ENCODE peak calls at places on chromosomes 7 and 10, in ten cellular contexts. One of them, this sample, is unnamed.

GRCh38 chr10:110307805-110308204 is 3.1 kb upstream of the SMNDC1 start:
- DNase-seq in choroid plexus epithelial cell: no peak
- DNase-seq in ovary: no peak
- DNase-seq in GM12865: no peak
- DNase-seq in cardiac muscle cell: no peak
- DNase-seq in Peyer's patch: no peak
- DNase-seq in psoas muscle: no peak
- DNase-seq in neural crest cell: no peak
- DNase-seq in OCI-LY7: no peak
- DNase-seq in CD8-positive, alpha-beta T cell: no peak
- DNase-seq in this sample: no peak

GRCh38 chr7:76230214-76230613 is 28.5 kb downstream of the SRRM3 start:
- DNase-seq in cardiac muscle cell: no peak
- DNase-seq in ovary: no peak
- DNase-seq in CD8-positive, alpha-beta T cell: no peak
- DNase-seq in Peyer's patch: no peak
- DNase-seq in neural crest cell: no peak
- DNase-seq in GM12865: no peak
- DNase-seq in choroid plexus epithelial cell: no peak
- DNase-seq in OCI-LY7: no peak
- DNase-seq in psoas muscle: no peak
- DNase-seq in this sample: no peak

GRCh38 chr10:112383325-112383724 is 9.4 kb downstream of the ACSL5 start:
- DNase-seq in GM12865: no peak
- DNase-seq in neural crest cell: no peak
- DNase-seq in psoas muscle: no peak
- DNase-seq in ovary: peak
- DNase-seq in Peyer's patch: peak
- DNase-seq in CD8-positive, alpha-beta T cell: no peak
- DNase-seq in OCI-LY7: no peak
- DNase-seq in cardiac muscle cell: peak
- DNase-seq in choroid plexus epithelial cell: peak
- DNase-seq in this sample: no peak

GRCh38 chr7:68078311-68078710 is 1081.7 kb downstream of the TYW1 start:
- DNase-seq in neural crest cell: no peak
- DNase-seq in ovary: no peak
- DNase-seq in cardiac muscle cell: no peak
- DNase-seq in OCI-LY7: no peak
- DNase-seq in psoas muscle: no peak
- DNase-seq in CD8-positive, alpha-beta T cell: no peak
- DNase-seq in choroid plexus epithelial cell: no peak
- DNase-seq in Peyer's patch: no peak
- DNase-seq in GM12865: no peak
- DNase-seq in this sample: no peak

GRCh38 chr7:3455826-3456444 is 154.9 kb downstream of the SDK1 start:
- DNase-seq in cardiac muscle cell: no peak
- DNase-seq in ovary: no peak
- DNase-seq in psoas muscle: no peak
- DNase-seq in GM12865: no peak
- DNase-seq in CD8-positive, alpha-beta T cell: no peak
- DNase-seq in OCI-LY7: no peak
- DNase-seq in Peyer's patch: no peak
- DNase-seq in neural crest cell: no peak
- DNase-seq in choroid plexus epithelial cell: peak
- DNase-seq in this sample: no peak

GRCh38 chr7:24536670-24537069 is 36.6 kb upstream of the PALS2 start:
- DNase-seq in psoas muscle: no peak
- DNase-seq in neural crest cell: no peak
- DNase-seq in cardiac muscle cell: no peak
- DNase-seq in choroid plexus epithelial cell: no peak
- DNase-seq in GM12865: no peak
- DNase-seq in CD8-positive, alpha-beta T cell: no peak
- DNase-seq in OCI-LY7: no peak
- DNase-seq in Peyer's patch: no peak
- DNase-seq in ovary: no peak
- DNase-seq in this sample: no peak

GRCh38 chr7:28706607-28707006 is 251.5 kb downstream of the TRIL start:
- DNase-seq in neural crest cell: no peak
- DNase-seq in psoas muscle: no peak
- DNase-seq in CD8-positive, alpha-beta T cell: no peak
- DNase-seq in ovary: no peak
- DNase-seq in Peyer's patch: no peak
- DNase-seq in OCI-LY7: no peak
- DNase-seq in choroid plexus epithelial cell: no peak
- DNase-seq in GM12865: no peak
- DNase-seq in cardiac muscle cell: no peak
- DNase-seq in this sample: no peak

GRCh38 chr10:129096340-129096984 is 370.6 kb upstream of the MGMT start:
- DNase-seq in psoas muscle: no peak
- DNase-seq in neural crest cell: no peak
- DNase-seq in OCI-LY7: no peak
- DNase-seq in cardiac muscle cell: no peak
- DNase-seq in Peyer's patch: no peak
- DNase-seq in GM12865: no peak
- DNase-seq in choroid plexus epithelial cell: peak
- DNase-seq in CD8-positive, alpha-beta T cell: no peak
- DNase-seq in ovary: peak
- DNase-seq in this sample: no peak

GRCh38 chr10:61458031-61458430 is 4.8 kb upstream of the TMEM26 start:
- DNase-seq in ovary: no peak
- DNase-seq in neural crest cell: no peak
- DNase-seq in cardiac muscle cell: no peak
- DNase-seq in OCI-LY7: no peak
- DNase-seq in GM12865: no peak
- DNase-seq in choroid plexus epithelial cell: no peak
- DNase-seq in CD8-positive, alpha-beta T cell: no peak
- DNase-seq in Peyer's patch: no peak
- DNase-seq in psoas muscle: no peak
- DNase-seq in this sample: no peak

GRCh38 chr10:79381804-79382221 is 34.5 kb downstream of the PPIF start:
- DNase-seq in psoas muscle: peak
- DNase-seq in Peyer's patch: peak
- DNase-seq in OCI-LY7: no peak
- DNase-seq in GM12865: no peak
- DNase-seq in neural crest cell: no peak
- DNase-seq in choroid plexus epithelial cell: peak
- DNase-seq in cardiac muscle cell: peak
- DNase-seq in ovary: peak
- DNase-seq in CD8-positive, alpha-beta T cell: no peak
- DNase-seq in this sample: no peak

GRCh38 chr7:2019693-2020511 is 212.8 kb downstream of the MAD1L1 start:
- DNase-seq in CD8-positive, alpha-beta T cell: peak
- DNase-seq in GM12865: peak
- DNase-seq in neural crest cell: no peak
- DNase-seq in cardiac muscle cell: no peak
- DNase-seq in OCI-LY7: no peak
- DNase-seq in psoas muscle: peak
- DNase-seq in ovary: no peak
- DNase-seq in Peyer's patch: peak
- DNase-seq in choroid plexus epithelial cell: peak
- DNase-seq in this sample: peak

GRCh38 chr10:28533571-28534304 is 820 bp downstream of the WAC start:
- DNase-seq in ovary: peak
- DNase-seq in OCI-LY7: peak
- DNase-seq in choroid plexus epithelial cell: peak
- DNase-seq in psoas muscle: peak
- DNase-seq in neural crest cell: peak
- DNase-seq in Peyer's patch: peak
- DNase-seq in GM12865: peak
- DNase-seq in CD8-positive, alpha-beta T cell: peak
- DNase-seq in cardiac muscle cell: peak
- DNase-seq in this sample: peak

GRCh38 chr10:28530751-28531150 is 2.2 kb upstream of the WAC start:
- DNase-seq in ovary: no peak
- DNase-seq in CD8-positive, alpha-beta T cell: no peak
- DNase-seq in Peyer's patch: no peak
- DNase-seq in OCI-LY7: no peak
- DNase-seq in neural crest cell: no peak
- DNase-seq in choroid plexus epithelial cell: no peak
- DNase-seq in cardiac muscle cell: no peak
- DNase-seq in psoas muscle: no peak
- DNase-seq in GM12865: no peak
- DNase-seq in this sample: no peak

GRCh38 chr10:28533315-28533564 is 322 bp downstream of the WAC start:
- DNase-seq in cardiac muscle cell: no peak
- DNase-seq in CD8-positive, alpha-beta T cell: no peak
- DNase-seq in neural crest cell: no peak
- DNase-seq in OCI-LY7: no peak
- DNase-seq in psoas muscle: no peak
- DNase-seq in ovary: no peak
- DNase-seq in GM12865: no peak
- DNase-seq in choroid plexus epithelial cell: no peak
- DNase-seq in Peyer's patch: no peak
- DNase-seq in this sample: no peak

GRCh38 chr10:28532509-28533314 is at the start of gene WAC:
- DNase-seq in choroid plexus epithelial cell: peak
- DNase-seq in GM12865: peak
- DNase-seq in Peyer's patch: peak
- DNase-seq in neural crest cell: peak
- DNase-seq in psoas muscle: peak
- DNase-seq in ovary: peak
- DNase-seq in cardiac muscle cell: peak
- DNase-seq in OCI-LY7: peak
- DNase-seq in CD8-positive, alpha-beta T cell: peak
- DNase-seq in this sample: peak

DNA sequence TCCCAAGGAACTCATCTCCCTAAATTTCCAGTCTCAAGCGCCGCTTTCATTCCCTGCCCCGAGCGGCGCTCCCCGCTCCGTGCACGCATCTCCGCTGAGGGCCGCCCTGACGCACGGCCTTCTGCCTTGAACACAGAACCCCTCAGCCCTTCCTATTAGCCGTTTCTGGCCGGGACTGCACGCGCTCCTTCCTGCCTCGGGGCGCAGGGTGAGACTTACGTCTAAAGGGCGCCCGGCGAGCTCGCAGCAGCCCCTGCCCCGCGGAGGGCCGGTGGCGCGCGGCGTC is 752 bp upstream of the WAC start:
- DNase-seq in psoas muscle: no peak
- DNase-seq in CD8-positive, alpha-beta T cell: no peak
- DNase-seq in OCI-LY7: no peak
- DNase-seq in ovary: peak
- DNase-seq in cardiac muscle cell: no peak
- DNase-seq in choroid plexus epithelial cell: no peak
- DNase-seq in GM12865: no peak
- DNase-seq in neural crest cell: no peak
- DNase-seq in Peyer's patch: no peak
- DNase-seq in this sample: no peak
- TF ChIP-seq CTCF in psoas muscle: no peak
- TF ChIP-seq CTCF in CD8-positive, alpha-beta T cell: no peak
- TF ChIP-seq CTCF in OCI-LY7: no peak
- TF ChIP-seq CTCF in ovary: no peak
- TF ChIP-seq CTCF in cardiac muscle cell: no peak
- TF ChIP-seq CTCF in choroid plexus epithelial cell: no peak
- TF ChIP-seq CTCF in GM12865: no peak
- TF ChIP-seq CTCF in neural crest cell: no peak
- TF ChIP-seq CTCF in Peyer's patch: no peak
- TF ChIP-seq CTCF in this sample: no peak

DNA sequence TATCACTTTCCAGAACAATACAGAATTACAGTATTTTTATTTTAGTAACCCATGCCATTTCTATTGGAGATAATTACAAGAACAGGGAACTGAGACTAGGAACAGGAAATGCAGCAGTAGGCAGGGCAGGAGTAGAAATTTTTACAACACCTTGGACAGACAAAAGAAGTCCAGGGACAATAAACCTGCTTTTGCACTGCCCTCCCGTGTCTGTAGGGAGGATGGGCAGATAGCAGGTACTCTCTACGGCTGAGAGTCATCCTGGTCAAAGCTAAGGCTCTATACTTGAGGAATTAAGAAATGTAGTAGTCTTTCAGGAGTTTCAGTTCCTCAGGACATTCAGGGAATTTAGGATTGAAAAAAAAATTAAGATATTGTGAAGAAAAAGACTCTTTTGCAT is 63.4 kb downstream of the VAX1 start:
- DNase-seq in ovary: no peak
- DNase-seq in neural crest cell: no peak
- DNase-seq in GM12865: no peak
- DNase-seq in cardiac muscle cell: no peak
- DNase-seq in Peyer's patch: no peak
- DNase-seq in CD8-positive, alpha-beta T cell: no peak
- DNase-seq in OCI-LY7: no peak
- DNase-seq in psoas muscle: no peak
- DNase-seq in choroid plexus epithelial cell: no peak
- DNase-seq in this sample: no peak
- TF ChIP-seq CTCF in ovary: no peak
- TF ChIP-seq CTCF in neural crest cell: no peak
- TF ChIP-seq CTCF in GM12865: no peak
- TF ChIP-seq CTCF in cardiac muscle cell: no peak
- TF ChIP-seq CTCF in Peyer's patch: peak
- TF ChIP-seq CTCF in CD8-positive, alpha-beta T cell: no peak
- TF ChIP-seq CTCF in OCI-LY7: no peak
- TF ChIP-seq CTCF in psoas muscle: no peak
- TF ChIP-seq CTCF in choroid plexus epithelial cell: no peak
- TF ChIP-seq CTCF in this sample: no peak

GRCh38 chr7:44257618-44258422 is 57.0 kb downstream of the YKT6 start:
- DNase-seq in ovary: peak
- DNase-seq in choroid plexus epithelial cell: peak
- DNase-seq in psoas muscle: peak
- DNase-seq in GM12865: peak
- DNase-seq in cardiac muscle cell: peak
- DNase-seq in neural crest cell: peak
- DNase-seq in CD8-positive, alpha-beta T cell: peak
- DNase-seq in Peyer's patch: peak
- DNase-seq in OCI-LY7: peak
- DNase-seq in this sample: peak
- TF ChIP-seq CTCF in ovary: no peak
- TF ChIP-seq CTCF in choroid plexus epithelial cell: peak
- TF ChIP-seq CTCF in psoas muscle: peak
- TF ChIP-seq CTCF in GM12865: no peak
- TF ChIP-seq CTCF in cardiac muscle cell: no peak
- TF ChIP-seq CTCF in neural crest cell: no peak
- TF ChIP-seq CTCF in CD8-positive, alpha-beta T cell: no peak
- TF ChIP-seq CTCF in Peyer's patch: no peak
- TF ChIP-seq CTCF in OCI-LY7: no peak
- TF ChIP-seq CTCF in this sample: peak

DNA sequence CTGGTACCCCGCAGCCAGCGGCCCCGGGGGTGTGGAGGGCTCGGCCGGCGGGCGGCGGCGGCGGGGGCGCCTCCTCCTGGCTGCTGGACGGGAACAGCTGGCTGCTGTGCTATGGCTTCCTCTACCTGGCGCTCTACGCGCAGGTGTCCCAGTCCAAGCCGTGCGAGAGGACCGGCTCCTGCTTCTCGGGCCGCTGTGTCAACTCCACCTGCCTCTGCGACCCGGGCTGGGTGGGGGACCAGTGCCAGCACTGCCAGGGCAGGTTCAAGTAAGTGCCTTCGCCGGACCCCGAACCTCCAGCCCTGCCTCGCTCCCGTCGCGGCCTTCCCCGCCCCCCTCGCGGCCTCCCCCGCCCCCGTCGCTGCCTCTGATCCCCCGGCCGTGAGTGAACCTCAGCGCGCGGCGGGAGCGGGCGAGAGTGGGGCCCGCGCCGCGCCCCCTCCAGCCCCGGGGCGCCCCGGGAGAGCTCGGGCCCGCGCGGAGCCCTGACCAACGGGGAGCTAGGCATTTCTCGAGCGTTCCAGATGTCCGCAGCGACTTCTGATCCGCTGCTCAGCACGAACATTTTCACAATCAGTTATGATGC is 704 bp downstream of the ATRNL1 start:
- DNase-seq in neural crest cell: peak
- DNase-seq in Peyer's patch: peak
- DNase-seq in psoas muscle: peak
- DNase-seq in cardiac muscle cell: peak
- DNase-seq in CD8-positive, alpha-beta T cell: no peak
- DNase-seq in OCI-LY7: no peak
- DNase-seq in ovary: peak
- DNase-seq in GM12865: peak
- DNase-seq in choroid plexus epithelial cell: peak
- DNase-seq in this sample: peak
- TF ChIP-seq CTCF in neural crest cell: peak
- TF ChIP-seq CTCF in Peyer's patch: no peak
- TF ChIP-seq CTCF in psoas muscle: no peak
- TF ChIP-seq CTCF in cardiac muscle cell: peak
- TF ChIP-seq CTCF in CD8-positive, alpha-beta T cell: no peak
- TF ChIP-seq CTCF in OCI-LY7: no peak
- TF ChIP-seq CTCF in ovary: no peak
- TF ChIP-seq CTCF in GM12865: peak
- TF ChIP-seq CTCF in choroid plexus epithelial cell: peak
- TF ChIP-seq CTCF in this sample: no peak